ENCODE peak calls at places on chromosomes 13 and 19, in six cellular contexts. T, G, Z, N, F and B are unnamed samples.

GRCh38 chr19:47427241-47428176 is 8.2 kb upstream of the MEIS3 start:
- DNase-seq in T (peak), G (no peak), Z (peak), N (peak), F (peak), B (peak)

GRCh38 chr19:14073925-14074838 is 1.6 kb downstream of the MISP3 start:
- DNase-seq in T (peak), G (peak), Z (peak), N (no peak), F (no peak), B (no peak)

GRCh38 chr13:30774214-30774730 is 38.9 kb downstream of the ALOX5AP start:
- DNase-seq in T (no peak), G (no peak), Z (no peak), N (peak), F (no peak), B (no peak)

GRCh38 chr19:31875550-31875949 is 469.9 kb upstream of the ZNF507 start:
- DNase-seq in T (no peak), G (no peak), Z (no peak), N (no peak), F (no peak), B (no peak)

GRCh38 chr13:106561551-106562170 is 6.3 kb downstream of the ARGLU1 start:
- DNase-seq in T (peak), G (no peak), Z (no peak), N (no peak), F (no peak), B (peak)

GRCh38 chr13:23828086-23828485 is 61.1 kb downstream of the MIPEP start:
- DNase-seq in T (no peak), G (no peak), Z (no peak), N (no peak), F (no peak), B (no peak)

GRCh38 chr19:34654796-34655195 is 22.2 kb downstream of the SCGB2B2 start:
- DNase-seq in T (no peak), G (no peak), Z (no peak), N (no peak), F (no peak), B (no peak)

GRCh38 chr13:50676602-50677001 is 166.9 kb downstream of the DLEU7 start:
- DNase-seq in T (no peak), G (no peak), Z (peak), N (no peak), F (no peak), B (no peak)

GRCh38 chr13:97535619-97536018 is 101.7 kb downstream of the RAP2A start:
- DNase-seq in T (no peak), G (no peak), Z (no peak), N (no peak), F (no peak), B (no peak)

GRCh38 chr13:113489171-113489548 is 1.4 kb downstream of the DCUN1D2 start:
- DNase-seq in T (no peak), G (no peak), Z (peak), N (no peak), F (no peak), B (peak)

GRCh38 chr19:12783226-12783848 is 7.9 kb upstream of the JUNB start:
- DNase-seq in T (no peak), G (no peak), Z (no peak), N (no peak), F (no peak), B (no peak)

GRCh38 chr13:95117092-95117491 is 184.2 kb downstream of the ABCC4 start:
- DNase-seq in T (no peak), G (no peak), Z (peak), N (no peak), F (no peak), B (no peak)

GRCh38 chr19:2047449-2048103 is 3.5 kb downstream of the MKNK2 start:
- DNase-seq in T (no peak), G (no peak), Z (peak), N (no peak), F (no peak), B (peak)

GRCh38 chr19:45809643-45810159 is 5.4 kb downstream of the RSPH6A start:
- DNase-seq in T (no peak), G (no peak), Z (peak), N (no peak), F (no peak), B (no peak)